ENCODE peak calls at places on chromosome 5, in nine cellular contexts. D, V, F, J, L, S, C, N and H are unnamed samples.
A peak's percentile ranks its signal among the peaks of the same experiment; 100 is the strongest.

GRCh38 chr5:1725641-1726468 is 73.8 kb downstream of the MRPL36 start:
- DNase-seq in L (peak; percentile 11), V (no peak), J (no peak), F (no peak), S (no peak), N (no peak), D (no peak), C (peak; percentile 54), H (no peak)

GRCh38 chr5:167819406-167819805 is 472.0 kb upstream of the WWC1 start:
- DNase-seq in L (no peak), J (no peak), C (no peak), S (no peak), V (no peak), N (no peak), D (no peak), F (no peak), H (peak; percentile 27)

GRCh38 chr5:137641148-137641547 is 94.7 kb downstream of the KLHL3 start:
- DNase-seq in S (no peak), N (no peak), C (no peak), J (no peak), D (peak; percentile 58), L (no peak), V (peak; percentile 10), F (no peak), H (no peak)

GRCh38 chr5:168424506-168425298 is 61.6 kb upstream of the RARS1 start:
- DNase-seq in C (no peak), D (peak; percentile 79), L (no peak), V (peak; percentile 24), J (peak; percentile 18), F (no peak), N (no peak), S (no peak), H (no peak)

GRCh38 chr5:34038430-34038829 is 4.6 kb downstream of the C1QTNF3 start:
- DNase-seq in V (no peak), N (no peak), C (no peak), J (no peak), D (no peak), F (no peak), L (no peak), S (no peak), H (no peak)

GRCh38 chr5:113123563-113123962 is 147.0 kb downstream of the DCP2 start:
- DNase-seq in S (no peak), V (no peak), N (no peak), J (no peak), D (no peak), C (no peak), L (no peak), F (no peak), H (no peak)

GRCh38 chr5:147809830-147810666 is 21.4 kb downstream of the SPINK1 start:
- DNase-seq in S (no peak), L (no peak), C (no peak), J (no peak), F (no peak), D (no peak), N (no peak), V (no peak), H (no peak)

GRCh38 chr5:114065942-114066341 is 295.9 kb upstream of the KCNN2 start:
- DNase-seq in N (no peak), C (no peak), D (no peak), F (no peak), S (no peak), L (no peak), J (peak; percentile 11), V (no peak), H (no peak)

GRCh38 chr5:172370237-172370640 is 84.1 kb downstream of the SH3PXD2B start:
- DNase-seq in L (no peak), F (no peak), S (no peak), V (no peak), D (no peak), N (no peak), J (no peak), C (no peak), H (no peak)

GRCh38 chr5:172726966-172727365 is 44.0 kb downstream of the DUSP1 start:
- DNase-seq in C (peak; percentile 63), J (no peak), N (no peak), V (no peak), F (no peak), D (no peak), S (no peak), L (no peak), H (no peak)

GRCh38 chr5:68656936-68657857 is 436.6 kb upstream of the SLC30A5 start:
- DNase-seq in N (no peak), L (no peak), J (peak; percentile 37), D (no peak), V (no peak), S (no peak), C (no peak), F (no peak), H (no peak)

GRCh38 chr5:179486596-179487051 is 63.7 kb upstream of the RUFY1 start:
- DNase-seq in J (peak; percentile 30), N (no peak), L (no peak), F (no peak), V (peak; percentile 57), D (peak; percentile 65), S (no peak), C (no peak), H (no peak)

GRCh38 chr5:157933005-157933404 is 74.1 kb upstream of the CLINT1 start:
- DNase-seq in J (no peak), S (no peak), D (no peak), F (no peak), C (no peak), N (no peak), L (no peak), V (no peak), H (no peak)

GRCh38 chr5:148939676-148940075 is 113.3 kb downstream of the ADRB2 start:
- DNase-seq in C (no peak), F (no peak), V (no peak), S (no peak), D (peak; percentile 77), L (no peak), J (no peak), N (no peak), H (no peak)

DNA sequence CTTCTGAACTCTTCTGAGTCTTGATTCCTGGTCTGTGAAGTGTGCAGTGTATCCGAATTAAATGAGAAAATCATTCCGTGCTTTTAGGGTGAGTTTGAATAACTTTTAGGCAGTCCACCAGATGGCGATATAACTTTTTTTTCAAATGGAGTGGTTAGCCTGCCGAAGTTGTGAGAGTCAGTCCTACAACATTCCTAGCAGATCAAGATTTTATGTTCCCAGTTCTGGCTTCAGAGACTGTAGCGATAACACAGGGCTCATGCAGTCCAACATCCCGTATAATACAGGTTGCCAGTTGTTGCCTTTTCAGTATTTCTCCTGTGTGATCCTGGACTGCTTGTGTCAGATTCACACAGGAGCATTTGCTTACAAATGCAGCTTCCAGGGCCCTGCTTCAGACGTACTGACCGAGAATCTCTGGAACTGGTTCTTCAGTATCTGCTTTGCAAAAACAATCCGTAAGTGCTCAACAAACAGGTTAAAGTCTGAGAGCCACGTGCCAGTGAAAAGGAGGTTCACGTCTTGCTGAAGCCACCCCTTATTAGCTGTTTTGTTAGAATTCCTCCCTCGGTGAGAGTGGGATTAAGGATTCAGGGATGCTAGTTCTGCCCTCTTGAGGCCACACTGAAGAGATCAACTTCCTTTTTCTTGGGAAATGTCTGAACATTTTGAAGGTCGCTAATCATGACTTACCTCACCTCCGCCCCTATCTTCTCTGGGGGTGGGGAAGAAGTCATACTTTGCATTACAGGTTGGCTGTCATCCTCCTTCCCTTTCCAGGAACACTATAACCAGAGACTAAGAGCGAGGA is 22.8 kb downstream of the SMIM3 start:
- DNase-seq in S (no peak), J (peak; percentile 48), L (peak; percentile 37), V (no peak), D (peak; percentile 77), C (no peak), F (no peak), N (no peak), H (no peak)
- H3K4me3 ChIP-seq in S (peak overlapping the region; percentile 69), J (no peak overlapping the region), L (peak overlapping the region; percentile 24), V (peak overlapping the region; percentile 38), D (peak overlapping the region; percentile 36), C (peak overlapping the region; percentile 73), F (peak overlapping the region; percentile 51), N (peak overlapping the region; percentile 41), H (no peak overlapping the region)

DNA sequence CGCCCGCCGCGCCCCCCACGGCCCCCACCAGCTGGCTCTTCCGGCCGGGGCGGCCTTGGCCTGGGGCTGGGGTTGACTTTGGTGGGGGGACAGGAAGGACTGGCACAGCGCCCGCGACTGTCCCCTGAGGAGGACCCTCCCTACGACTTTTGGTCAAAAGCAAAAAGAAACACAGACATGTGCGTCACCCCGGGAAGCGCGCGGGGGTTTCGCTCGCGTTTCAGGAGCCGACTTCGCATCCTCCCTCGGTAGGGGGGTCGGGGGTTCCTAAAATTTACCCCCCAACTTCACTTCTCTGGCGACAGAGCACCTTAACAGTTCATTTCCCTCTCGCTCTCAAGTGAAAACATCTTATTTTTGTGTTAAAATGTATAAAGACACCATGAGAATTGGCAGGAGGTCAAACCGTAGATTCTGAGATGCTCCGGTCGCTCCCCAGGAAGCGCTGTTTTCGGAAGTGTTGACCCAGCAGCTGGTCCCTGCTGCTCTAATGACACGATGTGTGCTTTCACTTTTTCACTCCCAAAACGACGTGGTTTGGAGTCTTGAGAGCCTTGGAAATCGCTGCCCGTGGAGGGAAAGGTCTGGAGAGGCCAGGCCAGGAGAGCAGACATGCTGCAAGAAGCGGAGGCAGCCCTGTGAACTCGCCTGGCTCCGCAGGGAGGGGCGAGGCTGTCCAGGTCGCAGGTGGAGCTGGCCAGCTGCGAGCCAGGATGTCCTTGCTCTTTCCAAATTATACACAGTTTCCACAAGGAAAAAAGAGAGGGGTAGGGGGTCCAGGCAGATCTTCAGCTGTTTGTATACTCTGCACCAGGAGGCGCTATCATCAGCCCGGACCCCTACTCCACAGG is 248.2 kb upstream of the ANKRD55 start:
- DNase-seq in N (no peak), F (peak; percentile 72), S (no peak), D (peak; percentile 54), L (peak; percentile 36), J (peak; percentile 46), V (peak; percentile 27), C (peak; percentile 80), H (peak; percentile 37)
- TF ChIP-seq CTCF in N (no peak), F (peak; percentile 56), S (no peak), D (peak; percentile 27), L (no peak), J (peak; percentile 13), V (peak; percentile 71), C (no peak), H (peak; percentile 52)

DNA sequence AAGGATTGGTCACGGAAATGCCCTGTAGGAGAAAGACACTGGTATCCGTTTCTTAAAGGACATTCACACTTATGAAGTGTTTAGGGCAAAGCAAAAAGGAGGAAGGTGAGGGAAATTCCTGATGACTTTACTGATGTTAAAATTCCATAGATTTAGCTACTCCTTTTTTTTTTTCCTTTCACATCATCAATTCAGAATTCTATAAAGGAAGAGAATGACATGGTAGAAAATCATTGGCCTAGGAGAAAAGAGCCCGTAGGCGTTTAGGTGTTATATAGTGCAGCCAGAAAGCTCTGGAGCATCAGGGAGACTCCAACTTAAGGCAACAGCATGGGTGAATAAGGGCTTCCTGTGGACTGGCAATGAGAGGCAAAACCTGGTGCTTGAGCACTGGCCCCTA is at the start of gene TSLP:
- DNase-seq in F (no peak), C (no peak), L (no peak), S (no peak), J (no peak), D (no peak), V (no peak), N (no peak), H (no peak)
- H3K4me3 ChIP-seq in F (peak within 1 kb of the TSS; percentile 59), C (no peak within 1 kb of the TSS), L (no peak within 1 kb of the TSS), S (peak within 1 kb of the TSS; percentile 82), J (no peak within 1 kb of the TSS), D (no peak within 1 kb of the TSS), V (peak within 1 kb of the TSS; percentile 48), N (peak within 1 kb of the TSS; percentile 61), H (no peak within 1 kb of the TSS)

DNA sequence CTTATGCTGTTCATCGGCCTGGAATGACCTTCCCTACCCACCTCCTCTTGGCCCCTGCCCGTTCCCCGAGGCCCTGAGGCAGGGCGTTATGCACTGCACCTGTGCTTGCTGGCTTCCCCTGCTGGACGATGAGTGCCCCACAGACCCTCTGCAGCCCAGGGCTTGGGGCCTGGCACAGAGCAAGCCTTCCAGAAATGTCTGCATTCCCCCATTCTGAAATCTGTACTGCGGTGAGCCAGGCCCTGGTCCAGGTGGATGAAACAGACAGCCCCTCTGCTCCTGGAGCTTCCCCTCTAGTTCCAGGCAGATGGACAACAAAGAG is 35.0 kb downstream of the UNC5A start:
- DNase-seq in J (no peak), D (no peak), F (no peak), N (no peak), C (no peak), V (no peak), L (no peak), S (no peak), H (no peak)
- TF ChIP-seq CTCF in J (no peak), D (no peak), F (no peak), N (no peak), C (no peak), V (no peak), L (no peak), S (no peak), H (no peak)